ENCODE peak calls at places on chromosomes 11 and 22, in six cellular contexts. One of them, this sample, is unnamed.
A peak's percentile ranks its signal among the peaks of the same experiment; 100 is the strongest.

GRCh38 chr22:33357894-33358440 is 299.8 kb upstream of the SYN3 start:
- DNase-seq in HS-27A: no peak
- DNase-seq in neuronal stem cell: no peak
- DNase-seq in NCI-H1436: peak; percentile 71
- DNase-seq in IMR-90: no peak
- DNase-seq in RWPE1: no peak
- DNase-seq in this sample: no peak

GRCh38 chr11:129613076-129613475 is 202.6 kb upstream of the TMEM45B start:
- DNase-seq in IMR-90: no peak
- DNase-seq in neuronal stem cell: no peak
- DNase-seq in HS-27A: no peak
- DNase-seq in NCI-H1436: no peak
- DNase-seq in RWPE1: no peak
- DNase-seq in this sample: no peak

GRCh38 chr22:35510481-35510934 is 30.1 kb upstream of the RASD2 start:
- DNase-seq in HS-27A: no peak
- DNase-seq in IMR-90: peak; percentile 75
- DNase-seq in NCI-H1436: no peak
- DNase-seq in RWPE1: no peak
- DNase-seq in neuronal stem cell: no peak
- DNase-seq in this sample: no peak

GRCh38 chr11:94212898-94213297 is 84.3 kb downstream of the PANX1 start:
- DNase-seq in RWPE1: no peak
- DNase-seq in IMR-90: no peak
- DNase-seq in NCI-H1436: no peak
- DNase-seq in HS-27A: no peak
- DNase-seq in neuronal stem cell: no peak
- DNase-seq in this sample: no peak

GRCh38 chr22:22168190-22168940 is 76.2 kb upstream of the VPREB1 start:
- DNase-seq in IMR-90: peak; percentile 61
- DNase-seq in neuronal stem cell: no peak
- DNase-seq in RWPE1: no peak
- DNase-seq in HS-27A: peak; percentile 52
- DNase-seq in NCI-H1436: peak; percentile 16
- DNase-seq in this sample: peak; percentile 26

GRCh38 chr11:60767388-60767811 is 10.7 kb downstream of the MS4A15 start:
- DNase-seq in IMR-90: no peak
- DNase-seq in neuronal stem cell: no peak
- DNase-seq in RWPE1: no peak
- DNase-seq in HS-27A: no peak
- DNase-seq in NCI-H1436: no peak
- DNase-seq in this sample: no peak

GRCh38 chr11:34928268-34928959 is 12.0 kb downstream of the PDHX start:
- DNase-seq in IMR-90: peak; percentile 31
- DNase-seq in neuronal stem cell: no peak
- DNase-seq in NCI-H1436: no peak
- DNase-seq in HS-27A: no peak
- DNase-seq in RWPE1: no peak
- DNase-seq in this sample: no peak

GRCh38 chr22:24289781-24290181 is 19.1 kb downstream of the SPECC1L start:
- DNase-seq in IMR-90: no peak
- DNase-seq in neuronal stem cell: peak; percentile 37
- DNase-seq in NCI-H1436: no peak
- DNase-seq in RWPE1: no peak
- DNase-seq in HS-27A: no peak
- DNase-seq in this sample: no peak

GRCh38 chr11:47448566-47449427 is at the start of gene RAPSN:
- DNase-seq in HS-27A: no peak
- DNase-seq in neuronal stem cell: no peak
- DNase-seq in NCI-H1436: no peak
- DNase-seq in IMR-90: no peak
- DNase-seq in RWPE1: no peak
- DNase-seq in this sample: no peak

GRCh38 chr11:12540913-12541587 is 133.2 kb upstream of the TEAD1 start:
- DNase-seq in neuronal stem cell: no peak
- DNase-seq in RWPE1: peak; percentile 40
- DNase-seq in HS-27A: peak; percentile 70
- DNase-seq in NCI-H1436: no peak
- DNase-seq in IMR-90: peak; percentile 94
- DNase-seq in this sample: no peak

GRCh38 chr11:31557991-31558390 is 48.4 kb downstream of the ELP4 start:
- DNase-seq in NCI-H1436: no peak
- DNase-seq in IMR-90: peak; percentile 3
- DNase-seq in RWPE1: no peak
- DNase-seq in HS-27A: no peak
- DNase-seq in neuronal stem cell: no peak
- DNase-seq in this sample: no peak

GRCh38 chr22:32042924-32043323 is at the start of gene SLC5A1:
- DNase-seq in neuronal stem cell: no peak
- DNase-seq in RWPE1: peak; percentile 12
- DNase-seq in HS-27A: no peak
- DNase-seq in IMR-90: no peak
- DNase-seq in NCI-H1436: peak; percentile 32
- DNase-seq in this sample: peak; percentile 91

GRCh38 chr22:47303161-47303890 is 540.9 kb downstream of the TBC1D22A start:
- DNase-seq in IMR-90: no peak
- DNase-seq in NCI-H1436: no peak
- DNase-seq in HS-27A: no peak
- DNase-seq in RWPE1: no peak
- DNase-seq in neuronal stem cell: no peak
- DNase-seq in this sample: no peak

This sample was measured in transverse colon.